ENCODE peak calls at places on chromosomes 5 and 9, in four cellular contexts. B, C, K and D are unnamed samples.

GRCh38 chr9:2859776-2860379 is 16.0 kb upstream of the PUM3 start:
- DNase-seq in B (peak), C (peak), K (peak), D (peak)

GRCh38 chr5:67799732-67800234 is 415.8 kb upstream of the PIK3R1 start:
- DNase-seq in B (no peak), C (no peak), K (peak), D (no peak)

GRCh38 chr5:127235136-127235535 is 55.5 kb upstream of the MEGF10 start:
- DNase-seq in B (no peak), C (no peak), K (no peak), D (no peak)

GRCh38 chr9:13863112-13863511 is 450.8 kb downstream of the NFIB start:
- DNase-seq in B (no peak), C (no peak), K (peak), D (no peak)

GRCh38 chr5:1039706-1040260 is 31.2 kb downstream of the NKD2 start:
- DNase-seq in B (no peak), C (no peak), K (no peak), D (no peak)

GRCh38 chr5:132825824-132826391 is 4.5 kb downstream of the SHROOM1 start:
- DNase-seq in B (no peak), C (no peak), K (no peak), D (no peak)

GRCh38 chr5:80122599-80122998 is 87.5 kb downstream of the THBS4 start:
- DNase-seq in B (no peak), C (no peak), K (peak), D (no peak)

GRCh38 chr5:128084228-128085167 is 932 bp downstream of the SLC12A2 start:
- DNase-seq in B (peak), C (peak), K (peak), D (peak)

GRCh38 chr9:105676351-105676923 is 14.2 kb downstream of the TAL2 start:
- DNase-seq in B (no peak), C (no peak), K (no peak), D (no peak)

GRCh38 chr5:60458669-60459068 is 241.3 kb downstream of the DEPDC1B start:
- DNase-seq in B (no peak), C (no peak), K (no peak), D (no peak)

GRCh38 chr5:134997015-134997414 is 29.3 kb downstream of the CATSPER3 start:
- DNase-seq in B (peak), C (no peak), K (no peak), D (no peak)

GRCh38 chr5:104128348-104128747 is 565.8 kb upstream of the NUDT12 start:
- DNase-seq in B (no peak), C (no peak), K (no peak), D (no peak)

GRCh38 chr9:130185494-130186005 is 13.3 kb downstream of the NCS1 start:
- DNase-seq in B (no peak), C (no peak), K (no peak), D (no peak)
- TF ChIP-seq CTCF in B (no peak), C (no peak), K (no peak), D (no peak)

GRCh38 chr5:141326088-141326854 is 4.0 kb upstream of the PCDHGA1 start:
- DNase-seq in B (peak), C (no peak), K (peak), D (peak)

GRCh38 chr5:141328231-141328630 is 2.1 kb upstream of the PCDHGA1 start:
- DNase-seq in B (no peak), C (no peak), K (no peak), D (no peak)

GRCh38 chr5:141330299-141331080 is at the start of gene PCDHGA1:
- DNase-seq in B (peak), C (no peak), K (no peak), D (peak)
- TF ChIP-seq CTCF in B (peak), C (no peak), K (no peak), D (peak)

DNA sequence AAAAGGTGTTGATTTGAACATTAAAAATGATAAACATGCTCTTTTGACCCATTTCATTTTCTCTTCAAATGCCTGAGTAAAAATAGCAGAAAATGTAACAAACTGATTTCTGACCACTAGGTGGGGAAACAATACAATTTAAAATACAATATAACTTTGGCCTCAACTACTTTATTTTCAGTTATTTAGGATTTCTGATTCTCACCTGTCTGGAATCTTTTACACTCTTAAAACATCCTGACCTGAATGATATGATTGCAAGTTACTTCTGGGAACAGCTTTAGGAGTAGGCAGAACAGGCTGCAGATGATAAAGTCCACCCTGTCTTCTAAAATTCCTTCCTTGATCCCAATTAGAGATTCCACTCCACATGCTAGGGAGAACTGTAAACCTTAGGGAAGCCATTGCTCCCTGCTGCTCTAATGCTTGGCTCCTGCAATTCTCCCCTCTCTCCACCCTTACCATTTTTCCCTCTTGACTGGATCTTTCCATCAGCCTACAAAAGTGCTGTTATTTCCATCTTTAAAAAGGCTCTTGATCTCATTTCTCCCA is 70.3 kb downstream of the FYB1 start:
- DNase-seq in B (no peak), C (no peak), K (no peak), D (peak)
- TF ChIP-seq CTCF in B (peak), C (no peak), K (no peak), D (no peak)

DNA sequence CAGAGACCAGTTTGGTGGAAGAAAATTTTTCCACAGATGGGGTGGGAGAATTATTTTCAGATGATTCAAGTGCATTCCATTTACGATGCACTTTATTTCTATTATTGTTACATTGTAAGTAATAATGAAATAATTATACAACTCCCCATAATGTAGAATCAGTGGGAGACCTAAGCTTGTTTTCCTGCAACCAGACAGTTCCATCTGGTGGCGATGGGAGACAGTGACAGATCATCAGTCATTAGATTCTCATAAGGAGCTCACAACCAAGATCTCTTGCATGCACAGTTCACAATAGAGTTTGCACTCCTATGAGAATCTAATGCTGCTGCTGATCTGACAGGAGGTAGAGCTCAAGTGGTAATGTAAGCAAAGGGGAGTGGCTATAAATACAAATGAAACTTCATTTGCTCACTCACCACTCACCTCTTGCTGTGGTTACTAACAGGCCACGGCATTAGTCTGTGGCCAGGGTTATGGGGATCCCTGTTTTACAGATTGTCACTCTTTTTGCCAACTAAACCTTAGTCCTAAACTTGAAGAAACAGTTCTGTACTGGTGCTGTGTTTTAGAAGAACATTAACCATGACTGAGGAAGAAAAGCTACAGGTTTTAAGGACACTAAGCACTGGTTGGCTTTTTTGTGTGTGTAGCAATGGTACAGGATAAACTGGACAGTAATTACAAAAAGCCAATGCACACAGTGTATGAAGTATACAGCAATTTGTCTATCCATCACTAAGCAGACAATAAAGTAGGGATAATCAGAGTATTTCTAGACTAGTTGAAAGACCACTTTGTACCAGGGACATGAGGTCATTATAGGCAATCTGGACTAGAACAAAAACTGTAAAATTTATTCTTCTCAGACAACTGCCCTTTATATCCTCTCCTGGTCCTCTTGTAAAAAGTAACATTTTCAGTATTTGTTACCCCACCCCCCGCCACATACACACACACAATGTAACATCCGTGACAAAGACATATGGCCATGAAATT is 9.9 kb downstream of the TMEM232 start:
- DNase-seq in B (no peak), C (no peak), K (no peak), D (no peak)
- TF ChIP-seq CTCF in B (no peak), C (no peak), K (peak), D (no peak)

GRCh38 chr5:55855509-55855908 is 4.4 kb downstream of the IL31RA start:
- DNase-seq in B (no peak), C (no peak), K (no peak), D (peak)
- TF ChIP-seq CTCF in B (no peak), C (no peak), K (no peak), D (no peak)

DNA sequence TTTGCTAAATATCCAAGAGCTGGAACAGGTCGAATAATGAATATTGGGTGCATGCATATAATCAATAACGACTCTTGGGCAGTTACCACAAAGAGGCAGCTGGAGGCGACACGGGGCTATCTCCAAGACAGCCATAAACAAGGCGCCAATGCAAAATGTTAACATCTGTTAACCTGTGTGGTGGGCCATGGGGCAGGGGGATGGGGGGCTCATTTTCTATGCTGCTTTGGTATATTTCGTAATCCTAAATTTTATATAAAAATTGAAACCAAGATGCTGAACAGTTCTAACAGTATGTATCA is 1.3 kb upstream of the RNF44 start:
- DNase-seq in B (no peak), C (no peak), K (no peak), D (no peak)
- TF ChIP-seq CTCF in B (no peak), C (no peak), K (no peak), D (no peak)

DNA sequence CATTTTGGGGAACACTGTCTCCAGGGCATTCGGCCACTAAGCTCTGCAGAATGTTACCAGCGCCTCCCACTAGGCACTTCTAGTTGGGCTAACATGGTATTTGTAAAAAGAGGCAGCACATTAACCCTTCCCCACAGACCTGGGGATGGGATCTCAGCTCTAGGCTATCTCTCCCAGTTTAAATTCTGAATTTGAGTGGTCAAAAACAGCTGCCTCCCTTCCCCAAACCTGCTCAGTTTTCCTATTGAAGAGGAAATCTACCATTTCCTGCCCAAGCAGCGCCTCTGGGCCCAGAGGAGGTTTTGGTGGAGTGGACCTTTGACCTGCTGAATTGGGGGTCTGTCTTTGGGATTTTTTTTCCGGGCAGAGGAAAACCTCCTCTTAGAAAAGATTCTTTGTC is 53.2 kb downstream of the ENC1 start:
- DNase-seq in B (no peak), C (no peak), K (no peak), D (no peak)
- TF ChIP-seq CTCF in B (no peak), C (no peak), K (no peak), D (no peak)